ENCODE peak calls at places on chromosomes 5 and 9, in nine cellular contexts. One of them, this sample, is unnamed.

GRCh38 chr5:8436919-8437318 is 568.0 kb downstream of the MTRR start:
- DNase-seq in left ventricle myocardium inferior: no peak
- DNase-seq in aorta: no peak
- DNase-seq in right cardiac atrium: peak; percentile 51
- DNase-seq in GM23338: no peak
- DNase-seq in hepatocyte: no peak
- DNase-seq in heart left ventricle: peak; percentile 29
- DNase-seq in tibial artery: no peak
- DNase-seq in spleen: no peak
- DNase-seq in this sample: no peak

GRCh38 chr9:5509573-5509972 is 758 bp upstream of the PDCD1LG2 start:
- DNase-seq in left ventricle myocardium inferior: no peak
- DNase-seq in aorta: no peak
- DNase-seq in right cardiac atrium: no peak
- DNase-seq in GM23338: no peak
- DNase-seq in hepatocyte: no peak
- DNase-seq in heart left ventricle: no peak
- DNase-seq in tibial artery: no peak
- DNase-seq in spleen: no peak
- DNase-seq in this sample: no peak

GRCh38 chr5:157540124-157540523 is 35.5 kb downstream of the ADAM19 start:
- DNase-seq in left ventricle myocardium inferior: no peak
- DNase-seq in aorta: no peak
- DNase-seq in right cardiac atrium: no peak
- DNase-seq in GM23338: no peak
- DNase-seq in hepatocyte: no peak
- DNase-seq in heart left ventricle: no peak
- DNase-seq in tibial artery: no peak
- DNase-seq in spleen: no peak
- DNase-seq in this sample: no peak

GRCh38 chr5:134530375-134531077 is 5.1 kb downstream of the JADE2 start:
- DNase-seq in left ventricle myocardium inferior: peak; percentile 48
- DNase-seq in aorta: no peak
- DNase-seq in right cardiac atrium: peak; percentile 88
- DNase-seq in GM23338: no peak
- DNase-seq in hepatocyte: no peak
- DNase-seq in heart left ventricle: peak; percentile 73
- DNase-seq in tibial artery: peak; percentile 89
- DNase-seq in spleen: no peak
- DNase-seq in this sample: no peak

GRCh38 chr5:55035480-55035879 is 11.4 kb downstream of the GZMK start:
- DNase-seq in left ventricle myocardium inferior: no peak
- DNase-seq in aorta: no peak
- DNase-seq in right cardiac atrium: no peak
- DNase-seq in GM23338: no peak
- DNase-seq in hepatocyte: no peak
- DNase-seq in heart left ventricle: no peak
- DNase-seq in tibial artery: no peak
- DNase-seq in spleen: no peak
- DNase-seq in this sample: no peak

GRCh38 chr5:151251621-151252020 is 1.4 kb upstream of the GM2A start:
- DNase-seq in left ventricle myocardium inferior: no peak
- DNase-seq in aorta: no peak
- DNase-seq in right cardiac atrium: no peak
- DNase-seq in GM23338: no peak
- DNase-seq in hepatocyte: no peak
- DNase-seq in heart left ventricle: no peak
- DNase-seq in tibial artery: no peak
- DNase-seq in spleen: no peak
- DNase-seq in this sample: no peak

GRCh38 chr5:35745666-35746065 is 111.0 kb upstream of the IL7R start:
- DNase-seq in left ventricle myocardium inferior: no peak
- DNase-seq in aorta: no peak
- DNase-seq in right cardiac atrium: peak; percentile 16
- DNase-seq in GM23338: no peak
- DNase-seq in hepatocyte: no peak
- DNase-seq in heart left ventricle: no peak
- DNase-seq in tibial artery: no peak
- DNase-seq in spleen: no peak
- DNase-seq in this sample: no peak

GRCh38 chr9:113380869-113381378 is 4.1 kb upstream of the HDHD3 start:
- DNase-seq in left ventricle myocardium inferior: no peak
- DNase-seq in aorta: no peak
- DNase-seq in right cardiac atrium: no peak
- DNase-seq in GM23338: no peak
- DNase-seq in hepatocyte: peak; percentile 51
- DNase-seq in heart left ventricle: no peak
- DNase-seq in tibial artery: no peak
- DNase-seq in spleen: peak; percentile 42
- DNase-seq in this sample: no peak

GRCh38 chr5:52579391-52579790 is 208.3 kb upstream of the ITGA1 start:
- DNase-seq in left ventricle myocardium inferior: no peak
- DNase-seq in aorta: no peak
- DNase-seq in right cardiac atrium: no peak
- DNase-seq in GM23338: no peak
- DNase-seq in hepatocyte: no peak
- DNase-seq in heart left ventricle: no peak
- DNase-seq in tibial artery: no peak
- DNase-seq in spleen: no peak
- DNase-seq in this sample: no peak

GRCh38 chr9:34382054-34382453 is 5.4 kb upstream of the MYORG start:
- DNase-seq in left ventricle myocardium inferior: no peak
- DNase-seq in aorta: no peak
- DNase-seq in right cardiac atrium: no peak
- DNase-seq in GM23338: no peak
- DNase-seq in hepatocyte: no peak
- DNase-seq in heart left ventricle: no peak
- DNase-seq in tibial artery: no peak
- DNase-seq in spleen: no peak
- DNase-seq in this sample: no peak

GRCh38 chr5:179315356-179315890 is 29.8 kb downstream of the ADAMTS2 start:
- DNase-seq in left ventricle myocardium inferior: peak; percentile 11
- DNase-seq in aorta: peak; percentile 43
- DNase-seq in right cardiac atrium: peak; percentile 57
- DNase-seq in GM23338: no peak
- DNase-seq in hepatocyte: no peak
- DNase-seq in heart left ventricle: no peak
- DNase-seq in tibial artery: peak; percentile 50
- DNase-seq in spleen: peak; percentile 24
- DNase-seq in this sample: no peak

GRCh38 chr9:82532504-82532903 is 530.4 kb downstream of the RASEF start:
- DNase-seq in left ventricle myocardium inferior: no peak
- DNase-seq in aorta: no peak
- DNase-seq in right cardiac atrium: no peak
- DNase-seq in GM23338: no peak
- DNase-seq in hepatocyte: no peak
- DNase-seq in heart left ventricle: no peak
- DNase-seq in tibial artery: no peak
- DNase-seq in spleen: no peak
- DNase-seq in this sample: no peak

DNA sequence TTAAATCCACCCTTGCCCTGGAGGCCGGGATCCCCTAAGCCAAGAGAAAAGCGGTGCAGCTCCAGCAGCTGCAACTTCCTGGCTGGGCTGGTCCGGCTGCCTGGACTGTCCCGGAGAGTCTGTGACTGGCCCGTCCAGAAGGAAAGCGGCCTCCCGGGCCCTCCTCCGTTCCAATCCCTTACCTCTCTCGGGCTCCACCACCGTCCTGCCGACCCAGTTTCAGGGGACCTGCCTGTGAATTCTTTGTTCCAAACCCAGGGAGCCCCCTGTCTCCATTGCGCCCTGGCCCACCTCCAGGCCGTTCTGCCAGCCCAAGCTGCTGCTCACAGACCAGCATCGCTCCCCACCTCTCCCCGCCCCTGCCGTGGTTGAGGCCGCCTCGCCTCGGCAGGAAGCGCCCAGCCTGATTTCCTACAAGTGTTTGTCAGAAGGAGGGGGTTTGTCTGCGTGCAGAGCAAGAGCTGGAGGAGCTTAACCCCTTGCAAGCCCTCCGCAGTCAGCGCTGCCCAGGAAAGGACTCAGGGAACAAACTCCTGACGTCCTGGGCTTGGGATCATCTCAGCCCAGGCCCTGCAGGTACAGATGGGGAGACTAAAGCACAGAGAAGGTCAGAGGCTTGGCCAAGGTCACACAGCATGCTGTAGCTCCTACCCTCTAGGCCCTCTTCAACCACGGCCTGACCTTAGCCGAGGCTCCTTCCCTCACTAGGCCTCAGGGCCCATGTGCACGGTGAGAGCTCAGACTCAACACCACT is at the start of gene AKNA:
- DNase-seq in left ventricle myocardium inferior: peak; percentile 75
- DNase-seq in aorta: peak; percentile 92
- DNase-seq in right cardiac atrium: peak; percentile 91
- DNase-seq in GM23338: peak; percentile 79
- DNase-seq in hepatocyte: peak; percentile 88
- DNase-seq in heart left ventricle: peak; percentile 79
- DNase-seq in tibial artery: peak; percentile 93
- DNase-seq in spleen: peak; percentile 98
- DNase-seq in this sample: peak; percentile 27
- H3K4me1 ChIP-seq in left ventricle myocardium inferior: peaks cover 81% of the 10 kb centered on the region
- H3K4me1 ChIP-seq in aorta: no peaks in the 10 kb centered on the region
- H3K4me1 ChIP-seq in right cardiac atrium: peaks cover 18% of the 10 kb centered on the region
- H3K4me1 ChIP-seq in GM23338: peaks cover 47% of the 10 kb centered on the region
- H3K4me1 ChIP-seq in hepatocyte: peaks cover 62% of the 10 kb centered on the region
- H3K4me1 ChIP-seq in heart left ventricle: peaks cover 45% of the 10 kb centered on the region
- H3K4me1 ChIP-seq in tibial artery: peaks cover 53% of the 10 kb centered on the region
- H3K4me1 ChIP-seq in spleen: peaks cover 62% of the 10 kb centered on the region
- H3K4me1 ChIP-seq in this sample: peaks cover 63% of the 10 kb centered on the region

GRCh38 chr5:145295236-145295635 is 539.9 kb downstream of the PRELID2 start:
- DNase-seq in left ventricle myocardium inferior: no peak
- DNase-seq in aorta: no peak
- DNase-seq in right cardiac atrium: no peak
- DNase-seq in GM23338: no peak
- DNase-seq in hepatocyte: no peak
- DNase-seq in heart left ventricle: no peak
- DNase-seq in tibial artery: no peak
- DNase-seq in spleen: no peak
- DNase-seq in this sample: no peak
- H3K27me3 ChIP-seq in left ventricle myocardium inferior: no peaks in the 10 kb centered on the region
- H3K27me3 ChIP-seq in aorta: no peaks in the 10 kb centered on the region
- H3K27me3 ChIP-seq in right cardiac atrium: no peaks in the 10 kb centered on the region
- H3K27me3 ChIP-seq in GM23338: no peaks in the 10 kb centered on the region
- H3K27me3 ChIP-seq in hepatocyte: no peaks in the 10 kb centered on the region
- H3K27me3 ChIP-seq in heart left ventricle: no peaks in the 10 kb centered on the region
- H3K27me3 ChIP-seq in tibial artery: no peaks in the 10 kb centered on the region
- H3K27me3 ChIP-seq in spleen: no peaks in the 10 kb centered on the region
- H3K27me3 ChIP-seq in this sample: no peaks in the 10 kb centered on the region

DNA sequence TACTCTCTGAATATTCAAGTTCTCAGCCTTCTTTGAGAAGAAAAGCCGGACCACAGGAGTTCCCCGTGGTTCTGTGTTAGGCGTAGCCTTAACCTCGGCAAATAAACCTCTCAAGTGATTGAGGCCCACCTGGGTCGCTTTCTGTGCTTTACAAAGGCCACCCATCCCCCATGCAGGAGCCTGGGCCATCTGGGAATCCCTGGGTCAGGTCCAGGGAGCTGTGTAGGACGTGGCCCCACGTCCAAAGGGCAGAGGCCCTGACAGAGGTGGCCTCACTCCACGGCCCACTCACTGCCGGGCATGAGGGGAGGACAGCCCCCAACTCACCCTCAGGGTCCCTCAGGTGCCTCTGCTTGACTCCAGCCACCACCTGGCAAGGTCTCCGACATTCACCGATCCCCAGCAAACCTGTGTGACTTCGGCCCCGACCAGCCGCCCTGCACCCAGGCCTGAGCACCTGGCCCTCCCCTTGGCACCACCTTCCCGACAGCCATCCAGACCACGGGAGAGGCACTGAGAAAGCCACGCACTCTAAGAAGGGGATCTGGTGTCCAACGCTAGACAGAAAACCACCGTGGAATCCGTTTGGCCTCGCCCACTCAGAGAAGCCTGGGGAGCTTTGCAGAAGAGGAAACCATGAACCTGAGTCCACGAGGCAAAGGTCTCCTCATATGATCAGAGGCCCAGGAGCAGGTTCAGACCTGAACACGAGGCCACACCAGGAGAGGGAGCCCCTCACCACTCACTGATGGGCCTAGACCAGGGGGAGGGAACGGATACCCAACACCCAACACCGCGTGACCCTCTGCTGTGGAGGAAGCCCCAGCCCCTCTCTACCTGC is 4.5 kb downstream of the SLC12A7 start:
- DNase-seq in left ventricle myocardium inferior: no peak
- DNase-seq in aorta: no peak
- DNase-seq in right cardiac atrium: no peak
- DNase-seq in GM23338: peak; percentile 61
- DNase-seq in hepatocyte: peak; percentile 65
- DNase-seq in heart left ventricle: no peak
- DNase-seq in tibial artery: no peak
- DNase-seq in spleen: no peak
- DNase-seq in this sample: no peak
- H3K4me1 ChIP-seq in left ventricle myocardium inferior: peaks cover 97% of the 10 kb centered on the region
- H3K4me1 ChIP-seq in aorta: no peaks in the 10 kb centered on the region
- H3K4me1 ChIP-seq in right cardiac atrium: peaks cover 42% of the 10 kb centered on the region
- H3K4me1 ChIP-seq in GM23338: peaks cover 20% of the 10 kb centered on the region
- H3K4me1 ChIP-seq in hepatocyte: peaks cover 59% of the 10 kb centered on the region
- H3K4me1 ChIP-seq in heart left ventricle: peaks cover 74% of the 10 kb centered on the region
- H3K4me1 ChIP-seq in tibial artery: peaks cover 18% of the 10 kb centered on the region
- H3K4me1 ChIP-seq in spleen: peaks cover 60% of the 10 kb centered on the region
- H3K4me1 ChIP-seq in this sample: peaks cover 26% of the 10 kb centered on the region

DNA sequence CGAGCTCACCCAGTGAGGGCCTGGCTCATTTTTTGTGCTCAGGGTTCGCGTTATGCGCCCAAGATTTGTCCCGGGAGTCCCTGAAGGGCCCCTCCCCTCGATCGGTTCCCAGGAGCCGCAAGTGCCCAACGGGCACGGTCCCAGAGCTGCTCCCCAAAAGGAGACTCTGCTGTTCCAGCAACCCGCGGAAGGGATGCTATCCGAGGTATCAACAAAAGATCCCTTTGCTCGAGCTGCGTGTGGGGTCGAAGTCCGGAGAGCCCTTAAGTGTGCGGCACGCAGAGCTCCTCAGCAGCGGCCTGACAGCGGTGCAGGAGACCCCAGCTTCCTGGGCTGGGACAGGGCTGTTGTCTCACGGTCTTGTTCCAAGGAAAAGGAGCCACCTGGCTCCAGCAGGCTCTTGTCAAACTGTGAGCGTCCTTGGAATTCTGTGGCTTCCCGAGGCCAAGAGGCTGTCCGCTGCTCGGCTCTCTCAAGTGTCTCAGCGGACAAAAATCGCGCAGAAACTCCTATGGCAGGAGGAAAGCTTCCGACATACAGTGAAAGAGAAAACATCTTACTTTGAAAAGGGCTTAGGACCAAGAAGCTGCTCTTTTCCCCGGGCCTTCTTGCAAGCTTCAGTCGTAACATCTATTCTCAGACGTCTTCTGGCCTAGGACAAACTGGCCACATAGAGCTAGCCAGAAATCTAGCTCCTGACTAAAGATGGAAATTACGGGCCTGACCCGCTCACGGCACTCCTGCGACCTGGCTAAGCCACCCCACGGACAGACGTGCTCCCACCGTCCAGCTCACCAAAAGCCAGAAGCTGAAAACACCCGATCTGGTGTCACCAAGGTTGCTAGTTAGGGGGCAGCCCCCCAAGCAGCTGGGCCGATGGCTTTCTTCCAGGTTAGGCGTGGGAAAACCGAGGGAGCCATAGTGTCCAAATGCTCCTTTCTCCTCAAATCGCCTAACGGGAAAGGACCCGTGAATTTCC is 2.6 kb upstream of the FOXB2 start:
- DNase-seq in left ventricle myocardium inferior: no peak
- DNase-seq in aorta: no peak
- DNase-seq in right cardiac atrium: no peak
- DNase-seq in GM23338: peak; percentile 72
- DNase-seq in hepatocyte: no peak
- DNase-seq in heart left ventricle: no peak
- DNase-seq in tibial artery: no peak
- DNase-seq in spleen: no peak
- DNase-seq in this sample: no peak
- H3K27me3 ChIP-seq in left ventricle myocardium inferior: peaks cover 100% of the 10 kb centered on the region
- H3K27me3 ChIP-seq in aorta: peaks cover 2% of the 10 kb centered on the region
- H3K27me3 ChIP-seq in right cardiac atrium: no peaks in the 10 kb centered on the region
- H3K27me3 ChIP-seq in GM23338: peaks cover 99% of the 10 kb centered on the region
- H3K27me3 ChIP-seq in hepatocyte: peaks cover 96% of the 10 kb centered on the region
- H3K27me3 ChIP-seq in heart left ventricle: peaks cover 96% of the 10 kb centered on the region
- H3K27me3 ChIP-seq in tibial artery: peaks cover 100% of the 10 kb centered on the region
- H3K27me3 ChIP-seq in spleen: peaks cover 99% of the 10 kb centered on the region
- H3K27me3 ChIP-seq in this sample: peaks cover 89% of the 10 kb centered on the region